ENCODE peak calls at places on chromosomes 16 and 17, in four cellular contexts. O is adrenal gland, V is stomach, K is GM12891. S is an unnamed sample.

GRCh38 chr16:1290860-1291575 is 18.4 kb upstream of the UBE2I start:
- DNase-seq in O (no peak), V (no peak), K (no peak), S (no peak)

GRCh38 chr17:83131268-83132011 is 52.0 kb downstream of the METRNL start:
- DNase-seq in O (no peak), V (no peak), K (no peak), S (peak; percentile 79)

GRCh38 chr17:74123350-74123749 is 80.1 kb upstream of the RPL38 start:
- DNase-seq in O (no peak), V (no peak), K (no peak), S (no peak)

GRCh38 chr16:68426355-68426652 is 22.0 kb downstream of the SMPD3 start:
- DNase-seq in O (peak; percentile 77), V (no peak), K (no peak), S (no peak)

GRCh38 chr16:22003195-22003594 is 2.3 kb upstream of the PDZD9 start:
- DNase-seq in O (no peak), V (no peak), K (no peak), S (no peak)

GRCh38 chr16:19304670-19305240 is 19.2 kb downstream of the CLEC19A start:
- DNase-seq in O (no peak), V (no peak), K (no peak), S (no peak)

GRCh38 chr17:72421128-72422092 is 300.6 kb downstream of the SOX9 start:
- DNase-seq in O (peak; percentile 84), V (peak; percentile 71), K (peak; percentile 61), S (no peak)

GRCh38 chr16:78133919-78134318 is 34.5 kb downstream of the WWOX start:
- DNase-seq in O (no peak), V (no peak), K (no peak), S (no peak)

GRCh38 chr16:11175850-11176341 is 80.1 kb downstream of the SOCS1 start:
- DNase-seq in O (no peak), V (no peak), K (peak; percentile 69), S (no peak)

GRCh38 chr16:57608462-57609113 is 19.8 kb upstream of the ADGRG1 start:
- DNase-seq in O (peak; percentile 44), V (no peak), K (no peak), S (peak; percentile 6)

GRCh38 chr16:85175724-85176233 is 63.5 kb upstream of the CIBAR2 start:
- DNase-seq in O (no peak), V (no peak), K (no peak), S (no peak)

GRCh38 chr16:75402821-75403475 is 30.4 kb downstream of the CFDP1 start:
- DNase-seq in O (no peak), V (no peak), K (no peak), S (no peak)

GRCh38 chr16:11482946-11483748 is 103.6 kb downstream of the LITAF start:
- DNase-seq in O (no peak), V (no peak), K (no peak), S (no peak)

GRCh38 chr17:336110-337021 is 16.2 kb downstream of the RPH3AL start:
- DNase-seq in O (peak; percentile 88), V (peak; percentile 78), K (no peak), S (peak; percentile 51)

GRCh38 chr17:12137859-12138258 is 117.2 kb downstream of the MAP2K4 start:
- DNase-seq in O (no peak), V (no peak), K (no peak), S (no peak)

GRCh38 chr16:56851671-56852400 is 13.2 kb upstream of the SLC12A3 start:
- DNase-seq in O (no peak), V (no peak), K (no peak), S (no peak)

GRCh38 chr16:65769776-65770438 is 596.6 kb upstream of the CDH5 start:
- DNase-seq in O (no peak), V (no peak), K (no peak), S (no peak)

GRCh38 chr17:511833-512251 is 159.2 kb upstream of the RPH3AL start:
- DNase-seq in O (no peak), V (no peak), K (no peak), S (no peak)

GRCh38 chr17:17231621-17232302 is 5.2 kb downstream of the FLCN start:
- DNase-seq in O (no peak), V (no peak), K (no peak), S (no peak)

GRCh38 chr17:44324092-44324570 is 492 bp downstream of the SLC25A39 start:
- DNase-seq in O (no peak), V (no peak), K (no peak), S (no peak)

GRCh38 chr17:81512984-81513668 is 527 bp upstream of the ACTG1 start:
- DNase-seq in O (peak; percentile 82), V (peak; percentile 70), K (no peak), S (peak; percentile 58)

GRCh38 chr17:81511550-81511799 is 1.1 kb downstream of the ACTG1 start:
- DNase-seq in O (no peak), V (no peak), K (no peak), S (no peak)

GRCh38 chr17:81513669-81514484 is 1.3 kb upstream of the ACTG1 start:
- DNase-seq in O (peak; percentile 83), V (peak; percentile 80), K (no peak), S (peak; percentile 53)

GRCh38 chr17:81511800-81512559 is 619 bp downstream of the ACTG1 start:
- DNase-seq in O (peak; percentile 73), V (no peak), K (no peak), S (no peak)

GRCh38 chr17:81512560-81512983 is at the start of gene ACTG1:
- DNase-seq in O (peak; percentile 97), V (peak; percentile 94), K (no peak), S (peak; percentile 98)
- TF ChIP-seq POLR2A in O (peak; percentile 97), V (no peak), K (peak; percentile 97), S (no peak)

GRCh38 chr17:37671813-37672544 is 28.7 kb upstream of the DDX52 start:
- DNase-seq in O (no peak), V (no peak), K (no peak), S (no peak)

GRCh38 chr17:37671028-37671812 is 28.0 kb upstream of the DDX52 start:
- DNase-seq in O (no peak), V (no peak), K (no peak), S (no peak)

GRCh38 chr17:37673386-37673785 is 30.1 kb upstream of the DDX52 start:
- DNase-seq in O (no peak), V (no peak), K (no peak), S (no peak)

GRCh38 chr17:37674511-37674910 is 31.3 kb upstream of the DDX52 start:
- DNase-seq in O (no peak), V (no peak), K (no peak), S (no peak)

DNA sequence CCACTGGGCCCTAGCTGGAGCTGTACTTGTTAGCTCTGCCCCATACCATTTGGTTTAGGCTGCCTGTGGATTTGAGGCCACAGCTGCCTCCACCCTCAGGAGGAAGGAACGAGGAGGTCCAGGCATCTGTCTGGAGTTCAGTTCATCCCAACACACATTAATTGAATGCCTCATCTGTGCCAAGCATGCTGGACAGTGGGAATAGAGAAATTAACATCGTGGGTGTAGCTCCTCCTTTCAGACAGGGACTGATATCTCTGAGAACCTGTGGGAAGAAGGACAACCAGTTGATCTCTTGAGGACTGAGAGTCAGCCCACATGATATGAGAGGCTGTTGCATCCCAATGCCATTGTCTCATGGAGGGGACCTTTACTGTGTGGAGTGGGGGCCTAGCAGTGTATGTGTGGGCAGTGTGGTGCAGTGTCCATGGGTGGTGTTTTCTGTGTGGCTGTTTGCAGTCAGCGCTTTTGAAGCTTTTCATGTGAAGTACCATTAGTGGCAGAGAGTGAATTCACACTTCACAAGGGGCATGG is 29.4 kb upstream of the DDX52 start:
- DNase-seq in O (no peak), V (no peak), K (no peak), S (no peak)
- TF ChIP-seq POLR2A in O (no peak), V (no peak), K (no peak), S (no peak)

GRCh38 chr17:40101367-40102210 is 1.2 kb upstream of the NR1D1 start:
- DNase-seq in O (no peak), V (no peak), K (no peak), S (no peak)

GRCh38 chr17:40100419-40100668 is at the start of gene NR1D1:
- DNase-seq in O (no peak), V (no peak), K (no peak), S (no peak)

GRCh38 chr17:40099627-40100418 is 566 bp downstream of the NR1D1 start:
- DNase-seq in O (no peak), V (no peak), K (no peak), S (peak; percentile 37)

GRCh38 chr17:40098846-40099626 is 1.4 kb downstream of the NR1D1 start:
- DNase-seq in O (peak; percentile 100), V (peak; percentile 100), K (peak; percentile 91), S (peak; percentile 100)

DNA sequence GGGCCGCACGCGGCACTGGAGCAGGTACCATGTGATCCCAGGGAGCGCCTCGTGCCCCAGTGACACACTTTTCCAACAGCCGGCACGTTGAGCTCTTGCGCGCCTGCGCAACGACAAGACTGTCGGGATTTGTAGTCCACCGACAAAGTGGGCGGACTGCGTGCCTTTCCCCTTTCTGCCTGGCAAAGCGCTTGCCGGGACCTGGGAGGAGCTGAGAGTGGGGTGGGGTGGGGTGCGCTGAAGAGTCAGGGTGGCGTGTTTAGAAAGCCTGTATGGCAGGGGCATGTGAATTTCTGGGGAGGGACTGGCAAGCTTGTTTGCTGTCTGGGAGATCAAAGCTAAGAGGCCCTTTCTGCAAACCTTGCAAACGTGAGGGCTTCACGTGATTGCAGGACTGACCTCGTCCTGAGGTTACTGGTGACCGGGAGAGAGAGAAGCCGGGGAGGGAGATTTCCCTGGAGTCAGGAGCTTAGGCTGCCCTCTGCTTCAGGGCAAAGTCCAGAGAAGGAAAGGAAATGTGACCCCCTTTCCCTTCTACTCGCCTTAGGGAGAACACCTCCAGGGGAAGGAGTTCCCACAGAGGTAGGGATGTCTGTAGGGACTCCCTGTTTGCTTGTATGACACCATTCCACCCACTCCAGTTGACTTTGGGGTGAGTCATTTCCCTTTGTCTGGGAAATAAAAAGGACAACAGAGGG is 429 bp upstream of the NR1D1 start:
- DNase-seq in O (peak; percentile 100), V (peak; percentile 99), K (peak; percentile 66), S (peak; percentile 99)
- TF ChIP-seq POLR2A in O (peak; percentile 8), V (no peak), K (no peak), S (no peak)

DNA sequence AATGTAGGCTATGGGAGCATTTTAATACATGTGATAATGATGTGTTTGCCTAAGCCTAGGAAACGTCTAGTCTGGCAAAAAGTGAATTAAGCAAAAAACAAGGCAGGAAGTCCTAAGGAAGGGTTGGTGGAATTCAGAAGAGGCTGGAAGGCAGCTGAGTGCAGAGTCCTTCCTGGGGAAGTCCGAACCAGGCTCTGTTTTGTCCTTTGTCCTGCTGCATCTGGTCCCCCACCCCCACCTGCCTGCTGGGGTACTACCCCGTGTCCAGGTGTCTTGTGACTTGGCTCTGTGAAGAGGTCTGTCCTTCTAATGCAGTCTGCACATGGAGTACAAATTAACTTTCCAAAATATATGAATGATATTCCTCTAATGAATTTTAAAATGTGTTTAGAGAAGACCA is 1.6 kb upstream of the MYH10 start:
- DNase-seq in O (no peak), V (no peak), K (no peak), S (no peak)
- TF ChIP-seq POLR2A in O (no peak), V (no peak), K (no peak), S (no peak)

GRCh38 chr17:2192367-2193028 is 111.1 kb downstream of the SMG6 start:
- DNase-seq in O (no peak), V (no peak), K (no peak), S (no peak)
- TF ChIP-seq POLR2A in O (no peak), V (no peak), K (no peak), S (no peak)

S was measured in lower leg skin.